ENCODE peak calls at places on chromosomes 2 and 18, in five cellular contexts. I, Y, H, A and D are unnamed samples. For H3K36me3, the result is how much of the 10 kb centered on the place peaks cover.

GRCh38 chr2:16008331-16008850 is 68.0 kb downstream of the MYCN start:
- DNase-seq in H (no peak), Y (no peak), I (no peak), A (no peak), D (no peak)

GRCh38 chr18:40325988-40326387 is 1629.0 kb upstream of the PIK3C3 start:
- DNase-seq in H (no peak), I (no peak), A (no peak), Y (no peak), D (no peak)

GRCh38 chr18:78825168-78825567 is 154.4 kb upstream of the SALL3 start:
- DNase-seq in I (no peak), H (no peak), Y (no peak), A (no peak), D (no peak)

GRCh38 chr2:29606105-29606871 is 315.1 kb downstream of the ALK start:
- DNase-seq in I (no peak), A (no peak), H (no peak), Y (no peak), D (no peak)

GRCh38 chr2:233713262-233713615 is 532 bp downstream of the UGT1A5 start:
- DNase-seq in H (no peak), Y (no peak), A (no peak), I (no peak), D (no peak)

GRCh38 chr2:11494310-11494709 is 28.3 kb upstream of the E2F6 start:
- DNase-seq in I (no peak), Y (no peak), A (no peak), H (no peak), D (no peak)

GRCh38 chr18:44107187-44107586 is 573.5 kb upstream of the SETBP1 start:
- DNase-seq in H (no peak), A (no peak), I (no peak), Y (no peak), D (no peak)

GRCh38 chr2:55618649-55619055 is 1.2 kb upstream of the PPP4R3B start:
- DNase-seq in A (peak), Y (peak), I (no peak), H (peak), D (peak)

GRCh38 chr2:186308347-186308746 is 177.7 kb upstream of the ZC3H15 start:
- DNase-seq in H (no peak), I (no peak), Y (no peak), A (no peak), D (no peak)

GRCh38 chr2:231187736-231188505 is 10.5 kb upstream of the ARMC9 start:
- DNase-seq in I (no peak), A (no peak), H (no peak), Y (no peak), D (peak)

GRCh38 chr2:211611621-211612020 is 927.0 kb downstream of the ERBB4 start:
- DNase-seq in I (no peak), H (no peak), Y (no peak), A (no peak), D (no peak)

GRCh38 chr2:165601866-165602636 is 132.6 kb downstream of the CSRNP3 start:
- DNase-seq in Y (no peak), I (no peak), A (no peak), H (no peak), D (no peak)

GRCh38 chr2:162143969-162144368 is 8.1 kb downstream of the GCG start:
- DNase-seq in H (no peak), I (no peak), A (no peak), Y (no peak), D (no peak)

GRCh38 chr2:173199303-173199702 is 123.7 kb downstream of the MAP3K20 start:
- DNase-seq in H (no peak), A (no peak), I (no peak), Y (no peak), D (no peak)

GRCh38 chr2:72116081-72116533 is 31.6 kb downstream of the CYP26B1 start:
- DNase-seq in I (no peak), Y (no peak), H (no peak), A (no peak), D (no peak)

GRCh38 chr2:1750935-1751767 is 6.8 kb upstream of the PXDN start:
- DNase-seq in A (peak), H (peak), I (peak), Y (peak), D (peak)

GRCh38 chr2:26846334-26846863 is 1.5 kb upstream of the DPYSL5 start:
- DNase-seq in I (no peak), H (peak), Y (peak), A (peak), D (peak)

GRCh38 chr2:224837558-224837957 is 121.4 kb upstream of the CCDC195 start:
- DNase-seq in Y (no peak), A (no peak), H (no peak), I (no peak), D (no peak)

GRCh38 chr2:227000123-227000522 is 163.9 kb downstream of the COL4A4 start:
- DNase-seq in H (no peak), Y (no peak), A (no peak), I (no peak), D (no peak)

GRCh38 chr2:174332607-174333001 is 2.1 kb upstream of the SP9 start:
- DNase-seq in Y (peak), A (no peak), I (no peak), H (no peak), D (no peak)

DNA sequence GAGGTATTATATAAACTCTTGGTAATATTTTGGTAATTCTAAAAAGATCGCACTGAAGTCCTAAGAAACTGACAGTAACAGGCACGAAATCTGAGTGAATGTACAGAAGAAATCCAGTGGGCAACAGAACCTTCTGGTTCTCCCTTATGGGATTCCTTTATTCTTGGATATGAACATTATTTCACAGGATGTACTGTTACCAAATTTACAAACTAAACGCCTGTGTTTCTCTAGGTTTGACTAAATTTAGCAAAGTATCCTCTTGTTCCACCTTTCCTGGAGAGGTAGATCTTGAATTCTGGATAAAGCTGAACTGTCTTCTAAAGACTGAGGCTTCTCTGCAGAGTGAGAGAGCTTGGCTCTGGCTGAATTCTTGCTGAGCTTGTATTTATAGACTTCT is 220.9 kb downstream of the CDH2 start:
- DNase-seq in Y (no peak), H (no peak), A (no peak), I (no peak), D (no peak)
- H3K36me3 ChIP-seq in Y (under half), H (half or more), A (under half), I (under half), D (under half)

GRCh38 chr2:229838729-229839128 is 83.1 kb downstream of the TRIP12 start:
- DNase-seq in H (no peak), Y (no peak), A (no peak), I (no peak), D (no peak)
- H3K36me3 ChIP-seq in H (half or more), Y (under half), A (under half), I (under half), D (under half)

GRCh38 chr2:68367918-68368656 is 3.0 kb downstream of the PLEK start:
- DNase-seq in I (no peak), Y (no peak), A (no peak), H (no peak), D (no peak)
- H3K36me3 ChIP-seq in I (under half), Y (under half), A (under half), H (under half), D (under half)

DNA sequence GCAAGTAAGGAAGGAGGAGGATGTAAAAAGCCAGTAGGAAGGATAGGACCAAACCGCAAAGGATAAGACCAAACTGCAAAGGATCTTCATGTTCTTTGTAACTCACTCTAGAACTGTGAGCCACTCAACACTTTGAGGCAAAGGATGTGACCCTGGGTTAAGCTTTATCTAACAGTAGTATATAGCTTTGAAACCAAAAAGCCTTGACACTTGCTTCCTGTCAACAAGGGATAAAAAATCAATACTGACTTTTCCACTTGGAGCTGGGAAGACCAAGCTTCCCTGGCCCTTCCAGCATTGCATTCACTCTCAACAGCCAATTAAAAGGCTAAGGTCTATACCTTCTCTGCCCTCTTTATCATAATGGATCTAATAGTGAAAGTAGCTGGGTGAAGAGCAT is 22.0 kb downstream of the KANSL3 start:
- DNase-seq in A (no peak), Y (no peak), H (no peak), I (no peak), D (no peak)
- H3K36me3 ChIP-seq in A (half or more), Y (under half), H (half or more), I (under half), D (under half)

DNA sequence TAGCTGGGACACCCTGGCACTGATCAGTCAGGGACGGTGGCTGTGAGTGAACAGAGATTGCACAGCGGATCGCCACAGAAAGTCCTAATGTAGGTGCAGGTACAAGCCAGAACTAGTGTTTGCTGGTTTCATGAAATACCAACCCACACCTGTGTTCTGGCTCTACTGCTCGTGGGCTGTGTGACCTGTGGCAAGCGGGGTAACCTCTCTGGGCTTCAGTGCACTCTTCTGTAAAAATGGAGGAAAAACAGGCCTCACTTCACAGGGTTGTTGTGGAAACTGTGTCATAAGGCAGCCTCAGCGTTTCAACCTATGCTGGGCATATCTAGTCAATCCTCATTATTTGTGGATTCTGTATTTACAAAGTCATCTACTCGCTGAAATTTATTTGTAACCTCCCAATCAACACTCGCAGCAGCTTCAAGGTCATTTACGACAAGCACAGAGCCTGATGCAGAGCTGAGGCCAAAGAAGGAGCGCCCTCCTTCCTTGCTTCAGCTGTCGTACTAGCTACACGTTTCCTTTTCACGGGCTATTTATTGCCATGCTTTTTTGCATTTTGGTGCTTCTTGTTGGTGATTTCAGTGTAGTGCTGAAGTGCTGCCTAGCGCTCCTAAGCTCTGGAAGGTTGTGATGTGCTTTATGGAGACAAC is 30.0 kb downstream of the GPR45 start:
- DNase-seq in H (no peak), Y (no peak), I (no peak), A (no peak), D (no peak)
- H3K36me3 ChIP-seq in H (half or more), Y (under half), I (under half), A (half or more), D (under half)

GRCh38 chr2:36569267-36569860 is 28.6 kb downstream of the FEZ2 start:
- DNase-seq in H (no peak), Y (no peak), I (no peak), A (no peak), D (no peak)
- H3K36me3 ChIP-seq in H (half or more), Y (under half), I (under half), A (under half), D (under half)